ENCODE peak calls at places on chromosome 12, in four cellular contexts. P is SK-N-MC; R is transverse colon; Z is stimulated activated CD4-positive, alpha-beta T cell treated with anti-CD3 and anti-CD28 coated beads, Interleukin-1b, Interleukin-23, amount 100 ng/mL, for 4 hours. X is an unnamed sample.

GRCh38 chr12:75439048-75439447 is 41.5 kb upstream of the GLIPR1 start:
- DNase-seq in P (no peak), R (no peak), Z (no peak), X (no peak)

GRCh38 chr12:6954754-6955461 is 3.8 kb downstream of the PTPN6 start:
- DNase-seq in P (no peak), R (no peak), Z (no peak), X (no peak)

GRCh38 chr12:121939190-121939589 is 20.8 kb downstream of the CFAP251 start:
- DNase-seq in P (no peak), R (peak), Z (no peak), X (no peak)

GRCh38 chr12:77082021-77082420 is 16.7 kb upstream of the E2F7 start:
- DNase-seq in P (no peak), R (no peak), Z (no peak), X (no peak)

GRCh38 chr12:101826766-101827368 is 3.9 kb downstream of the GNPTAB start:
- DNase-seq in P (no peak), R (no peak), Z (no peak), X (no peak)

GRCh38 chr12:106769078-106769477 is 5.4 kb upstream of the RIC8B start:
- DNase-seq in P (no peak), R (no peak), Z (no peak), X (no peak)

GRCh38 chr12:57085999-57086950 is 2.6 kb upstream of the NAB2 start:
- DNase-seq in P (no peak), R (peak), Z (peak), X (peak)

GRCh38 chr12:54005853-54006699 is 2.7 kb upstream of the HOXC8 start:
- DNase-seq in P (no peak), R (peak), Z (peak), X (peak)

GRCh38 chr12:124392991-124393790 is 98.3 kb downstream of the RFLNA start:
- DNase-seq in P (no peak), R (peak), Z (no peak), X (peak)

GRCh38 chr12:57692500-57692899 is 1.4 kb upstream of the OS9 start:
- DNase-seq in P (no peak), R (no peak), Z (no peak), X (no peak)

GRCh38 chr12:120048258-120048657 is 59.2 kb downstream of the BICDL1 start:
- DNase-seq in P (no peak), R (no peak), Z (no peak), X (no peak)

GRCh38 chr12:65667932-65668331 is 156.4 kb upstream of the HMGA2 start:
- DNase-seq in P (no peak), R (no peak), Z (no peak), X (no peak)

GRCh38 chr12:5307065-5307464 is 124.8 kb upstream of the NTF3 start:
- DNase-seq in P (no peak), R (no peak), Z (no peak), X (no peak)

GRCh38 chr12:16165506-16165905 is 112.0 kb downstream of the SLC15A5 start:
- DNase-seq in P (no peak), R (peak), Z (no peak), X (peak)

GRCh38 chr12:13152281-13152680 is 44.2 kb upstream of the EMP1 start:
- DNase-seq in P (no peak), R (no peak), Z (no peak), X (no peak)

GRCh38 chr12:12572659-12573058 is 10.0 kb upstream of the DUSP16 start:
- DNase-seq in P (no peak), R (no peak), Z (no peak), X (no peak)

GRCh38 chr12:89346741-89347324 is 5.5 kb downstream of the DUSP6 start:
- DNase-seq in P (peak), R (no peak), Z (no peak), X (peak)

GRCh38 chr12:58067610-58068387 is 126.4 kb downstream of the ATP23 start:
- DNase-seq in P (no peak), R (no peak), Z (no peak), X (no peak)

GRCh38 chr12:27711957-27712356 is 1.3 kb downstream of the MRPS35 start:
- DNase-seq in P (no peak), R (no peak), Z (no peak), X (no peak)

X was measured in colonic mucosa.